ENCODE peak calls at places on chromosomes 11 and 22, in four cellular contexts. J is cardiac muscle cell, H is Peyer's patch, U is PC-3. D is an unnamed sample.

GRCh38 chr11:77530879-77531278 is 57.0 kb upstream of the PAK1 start:
- DNase-seq in J (no peak), H (no peak), U (no peak), D (no peak)

GRCh38 chr22:24404561-24405275 is 22.7 kb upstream of the ADORA2A start:
- DNase-seq in J (no peak), H (no peak), U (no peak), D (no peak)

GRCh38 chr11:75673977-75674582 is 5.2 kb upstream of the MAP6 start:
- DNase-seq in J (no peak), H (no peak), U (peak; percentile 40), D (no peak)

GRCh38 chr11:11789735-11790369 is 51.9 kb upstream of the USP47 start:
- DNase-seq in J (peak; percentile 26), H (no peak), U (peak; percentile 44), D (no peak)

GRCh38 chr11:61281581-61282250 is 13.4 kb downstream of the VWCE start:
- DNase-seq in J (peak; percentile 79), H (peak; percentile 76), U (no peak), D (no peak)

GRCh38 chr11:125451400-125452124 is 44.5 kb downstream of the FEZ1 start:
- DNase-seq in J (peak; percentile 87), H (no peak), U (no peak), D (peak; percentile 87)

GRCh38 chr22:41876275-41876674 is 38.6 kb downstream of the SHISA8 start:
- DNase-seq in J (no peak), H (no peak), U (no peak), D (no peak)

GRCh38 chr22:22068657-22069056 is 86.1 kb upstream of the TOP3B start:
- DNase-seq in J (no peak), H (no peak), U (no peak), D (no peak)

GRCh38 chr11:30889116-30889765 is 303.1 kb upstream of the MPPED2 start:
- DNase-seq in J (no peak), H (no peak), U (peak; percentile 3), D (no peak)

GRCh38 chr11:11420512-11420911 is 67.5 kb upstream of the CSNK2A3 start:
- DNase-seq in J (peak; percentile 24), H (no peak), U (no peak), D (no peak)

GRCh38 chr11:9380773-9381172 is 3.7 kb upstream of the IPO7 start:
- DNase-seq in J (peak; percentile 49), H (no peak), U (no peak), D (no peak)

GRCh38 chr11:57496109-57496820 is 19.2 kb downstream of the SLC43A1 start:
- DNase-seq in J (no peak), H (no peak), U (no peak), D (no peak)

GRCh38 chr11:124612567-124613245 is 1.5 kb downstream of the PANX3 start:
- DNase-seq in J (peak; percentile 65), H (no peak), U (no peak), D (no peak)

GRCh38 chr11:69052343-69053168 is 3.8 kb downstream of the TPCN2 start:
- DNase-seq in J (no peak), H (no peak), U (no peak), D (no peak)

GRCh38 chr11:21986361-21986760 is 206.5 kb upstream of the ANO5 start:
- DNase-seq in J (no peak), H (no peak), U (no peak), D (no peak)

GRCh38 chr11:4636136-4636535 is 1.1 kb upstream of the OR51D1 start:
- DNase-seq in J (no peak), H (no peak), U (no peak), D (no peak)
- H3K27ac ChIP-seq in J (no peak overlapping the region), H (no peak overlapping the region), U (no peak overlapping the region), D (no peak overlapping the region)

DNA sequence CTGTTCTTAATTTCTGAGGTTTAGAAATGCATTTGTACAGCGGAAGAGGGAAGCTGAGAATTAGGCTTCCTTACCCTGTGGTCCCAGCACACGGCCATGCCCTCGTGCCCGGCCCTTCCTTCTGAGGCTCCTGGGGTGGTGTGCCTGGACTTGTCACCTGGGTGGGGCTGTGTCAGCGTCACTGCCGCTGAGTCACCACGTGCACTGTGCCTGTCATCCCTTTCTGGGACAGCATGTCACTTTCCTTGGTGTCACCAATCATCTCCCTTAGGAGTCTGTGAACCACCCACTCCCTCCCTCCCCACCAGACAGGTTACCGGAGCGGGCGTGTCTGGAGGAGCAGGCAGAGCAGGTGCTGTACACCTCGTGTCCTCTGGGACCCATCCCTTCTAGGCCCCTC is 367.5 kb downstream of the TBC1D22A start:
- DNase-seq in J (no peak), H (peak; percentile 92), U (peak; percentile 80), D (no peak)
- H3K27ac ChIP-seq in J (no peak overlapping the region), H (no peak overlapping the region), U (peak overlapping the region; percentile 90), D (no peak overlapping the region)

GRCh38 chr11:118657709-118658108 is 21.7 kb downstream of the TREH start:
- DNase-seq in J (no peak), H (no peak), U (no peak), D (no peak)

GRCh38 chr11:118657238-118657637 is 22.2 kb downstream of the TREH start:
- DNase-seq in J (no peak), H (no peak), U (no peak), D (no peak)

GRCh38 chr11:118659314-118659939 is 20.0 kb downstream of the TREH start:
- DNase-seq in J (peak; percentile 92), H (peak; percentile 91), U (peak; percentile 96), D (peak; percentile 75)

GRCh38 chr11:118659956-118660645 is 19.3 kb downstream of the TREH start:
- DNase-seq in J (no peak), H (no peak), U (no peak), D (no peak)

GRCh38 chr11:118658372-118659313 is 20.8 kb downstream of the TREH start:
- DNase-seq in J (no peak), H (peak; percentile 50), U (peak; percentile 20), D (no peak)
- H3K27ac ChIP-seq in J (no peak overlapping the region), H (no peak overlapping the region), U (no peak overlapping the region), D (peak overlapping the region; percentile 74)

GRCh38 chr22:48309115-48309705 is 1518.5 kb downstream of the BRD1 start:
- DNase-seq in J (no peak), H (no peak), U (no peak), D (no peak)
- H3K27ac ChIP-seq in J (no peak overlapping the region), H (no peak overlapping the region), U (no peak overlapping the region), D (no peak overlapping the region)

GRCh38 chr22:27801197-27801615 is 350 bp downstream of the MN1 start:
- DNase-seq in J (peak; percentile 70), H (no peak), U (peak; percentile 25), D (no peak)

GRCh38 chr22:27801616-27802388 is at the start of gene MN1:
- DNase-seq in J (peak; percentile 77), H (no peak), U (no peak), D (peak; percentile 68)

GRCh38 chr22:27804016-27804415 is 2.5 kb upstream of the MN1 start:
- DNase-seq in J (no peak), H (no peak), U (no peak), D (no peak)

GRCh38 chr22:27800250-27801131 is 1.1 kb downstream of the MN1 start:
- DNase-seq in J (peak; percentile 55), H (no peak), U (no peak), D (no peak)

DNA sequence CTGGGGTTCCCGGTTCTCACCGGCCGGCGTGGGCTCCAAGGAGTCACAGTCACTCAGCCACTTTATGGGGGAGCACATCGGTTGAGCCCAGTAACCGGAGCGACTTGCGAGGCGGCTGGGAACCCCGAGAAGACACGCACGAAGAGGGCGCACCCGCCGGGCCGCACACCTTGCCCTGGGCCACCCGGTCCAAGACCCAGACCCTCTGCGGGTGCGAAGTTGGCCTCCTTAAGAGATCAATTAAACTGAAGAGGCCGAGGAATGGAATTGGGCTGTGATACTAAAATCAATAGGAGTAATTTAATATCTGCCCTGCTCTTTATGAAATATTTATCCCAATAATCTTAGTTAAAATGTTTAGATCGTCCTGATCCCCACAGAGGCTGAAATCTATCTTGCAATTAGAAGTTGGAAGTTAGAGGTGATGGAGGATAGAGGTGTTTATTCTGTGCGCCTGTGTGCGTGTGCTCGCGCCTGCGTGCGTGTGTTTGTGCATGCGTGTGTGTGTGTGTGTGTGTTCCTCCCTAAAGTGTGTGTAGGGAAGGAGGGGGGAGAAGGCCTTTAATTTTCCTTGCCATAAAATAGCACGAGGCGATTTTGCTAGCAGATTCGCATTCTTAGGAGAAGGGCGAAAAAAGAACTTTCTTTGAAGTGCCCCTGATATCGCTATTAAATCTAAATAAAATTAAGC is 978 bp upstream of the MN1 start:
- DNase-seq in J (no peak), H (no peak), U (no peak), D (no peak)
- H3K27ac ChIP-seq in J (peak overlapping the region; percentile 73), H (no peak overlapping the region), U (no peak overlapping the region), D (no peak overlapping the region)

D was measured in substantia nigra.